ENCODE peak calls at places on chromosomes 1 and 21, in seven cellular contexts. L, T, I, Z, F, X and A are unnamed samples.

GRCh38 chr1:51302270-51302669 is 28.1 kb downstream of the TTC39A start:
- DNase-seq in I (no peak), L (no peak), F (no peak), X (no peak), T (no peak), Z (no peak), A (no peak)

GRCh38 chr1:199084293-199084692 is 445.5 kb downstream of the PTPRC start:
- DNase-seq in L (peak), X (no peak), Z (no peak), I (no peak), T (peak), F (no peak), A (no peak)

GRCh38 chr1:187070076-187070475 is 241.3 kb downstream of the PLA2G4A start:
- DNase-seq in X (no peak), L (no peak), Z (peak), T (no peak), F (no peak), I (peak), A (no peak)

GRCh38 chr1:189211742-189212141 is 1265.9 kb downstream of the BRINP3 start:
- DNase-seq in L (no peak), F (no peak), T (no peak), X (no peak), I (no peak), Z (peak), A (peak)

GRCh38 chr1:112714313-112715263 is 544 bp downstream of the PPM1J start:
- DNase-seq in L (no peak), I (no peak), T (no peak), F (peak), Z (no peak), X (peak), A (no peak)

GRCh38 chr1:26838474-26839338 is 12.2 kb downstream of the ZDHHC18 start:
- DNase-seq in T (peak), X (no peak), F (no peak), L (no peak), Z (peak), I (no peak), A (no peak)

GRCh38 chr1:110556471-110556807 is 37.5 kb upstream of the KCNA10 start:
- DNase-seq in L (no peak), X (no peak), Z (no peak), F (no peak), I (no peak), T (no peak), A (no peak)

GRCh38 chr1:40848530-40849189 is 13.5 kb downstream of the CITED4 start:
- DNase-seq in Z (peak), F (peak), X (peak), L (peak), T (peak), I (peak), A (no peak)

GRCh38 chr1:225318706-225319575 is 108.9 kb downstream of the LBR start:
- DNase-seq in T (peak), X (no peak), Z (peak), I (peak), F (peak), L (peak), A (no peak)

GRCh38 chr1:47330212-47330611 is 3.4 kb upstream of the CMPK1 start:
- DNase-seq in L (no peak), F (no peak), I (no peak), X (no peak), T (no peak), Z (no peak), A (no peak)

GRCh38 chr1:41609166-41609883 is 124.8 kb upstream of the EDN2 start:
- DNase-seq in I (no peak), F (no peak), X (no peak), L (no peak), Z (no peak), T (no peak), A (no peak)

GRCh38 chr1:70486676-70487470 is 75.8 kb downstream of the CTH start:
- DNase-seq in X (no peak), Z (peak), F (no peak), I (peak), L (peak), T (no peak), A (peak)

GRCh38 chr1:198611219-198611618 is 27.6 kb upstream of the PTPRC start:
- DNase-seq in T (no peak), I (no peak), F (no peak), L (no peak), X (no peak), Z (no peak), A (no peak)

GRCh38 chr1:100308777-100309176 is 42.8 kb downstream of the RTCA start:
- DNase-seq in L (no peak), X (no peak), I (no peak), T (no peak), F (no peak), Z (peak), A (peak)

GRCh38 chr1:20095564-20096434 is 23.5 kb downstream of the PLA2G2D start:
- DNase-seq in T (no peak), Z (no peak), L (no peak), X (no peak), F (no peak), I (no peak), A (no peak)

GRCh38 chr1:116988248-116988647 is 13.3 kb upstream of the CD101 start:
- DNase-seq in T (no peak), X (no peak), F (no peak), Z (no peak), I (peak), L (peak), A (no peak)

GRCh38 chr1:5649795-5650194 is 342.4 kb downstream of the NPHP4 start:
- DNase-seq in T (no peak), X (no peak), Z (no peak), I (no peak), L (no peak), F (no peak), A (no peak)

GRCh38 chr1:22773981-22774471 is 63.4 kb downstream of the EPHB2 start:
- DNase-seq in I (no peak), Z (no peak), L (no peak), F (no peak), X (peak), T (no peak), A (no peak)

GRCh38 chr1:71273326-71273725 is 192.5 kb upstream of the ZRANB2 start:
- DNase-seq in T (no peak), L (no peak), X (no peak), F (no peak), Z (no peak), I (no peak), A (no peak)

GRCh38 chr1:4969556-4970129 is 315.2 kb downstream of the AJAP1 start:
- DNase-seq in F (no peak), L (no peak), I (no peak), X (no peak), Z (no peak), T (no peak), A (no peak)

GRCh38 chr1:28196330-28196729 is 19.8 kb upstream of the PTAFR start:
- DNase-seq in X (no peak), I (no peak), L (no peak), Z (no peak), F (no peak), T (no peak), A (no peak)

GRCh38 chr1:36136535-36136934 is 11.5 kb upstream of the COL8A2 start:
- DNase-seq in F (no peak), L (peak), Z (peak), T (no peak), X (peak), I (peak), A (no peak)

GRCh38 chr1:196074182-196074581 is 534.1 kb downstream of the KCNT2 start:
- DNase-seq in T (no peak), L (no peak), I (no peak), F (no peak), X (no peak), Z (no peak), A (no peak)

GRCh38 chr1:39861003-39861402 is 22.3 kb downstream of the TRIT1 start:
- DNase-seq in I (no peak), Z (no peak), L (no peak), T (no peak), X (no peak), F (no peak), A (no peak)

GRCh38 chr1:869499-870244 is 54.1 kb upstream of the SAMD11 start:
- DNase-seq in F (peak), L (no peak), Z (no peak), I (peak), X (peak), T (peak), A (no peak)

GRCh38 chr1:91826248-91826647 is 59.7 kb downstream of the TGFBR3 start:
- DNase-seq in T (no peak), Z (no peak), X (no peak), I (no peak), F (no peak), L (no peak), A (no peak)

GRCh38 chr21:16040601-16041000 is 310.8 kb downstream of the USP25 start:
- DNase-seq in T (no peak), L (peak), F (no peak), X (no peak), Z (peak), I (no peak), A (no peak)

GRCh38 chr1:27318596-27318995 is 3.4 kb upstream of the TMEM222 start:
- DNase-seq in L (no peak), T (no peak), Z (no peak), X (no peak), F (no peak), I (no peak), A (no peak)

GRCh38 chr1:85460555-85461088 is 4.3 kb downstream of the DDAH1 start:
- DNase-seq in Z (no peak), F (no peak), I (no peak), X (no peak), L (no peak), T (no peak), A (no peak)

GRCh38 chr1:110639724-110640386 is 33.7 kb upstream of the KCNA2 start:
- DNase-seq in F (no peak), Z (peak), L (no peak), X (no peak), I (peak), T (no peak), A (no peak)

GRCh38 chr1:24720152-24720551 is 25.1 kb upstream of the CLIC4 start:
- DNase-seq in F (no peak), T (no peak), L (peak), I (peak), Z (no peak), X (peak), A (no peak)

GRCh38 chr1:25109527-25109926 is 122.8 kb downstream of the SYF2 start:
- DNase-seq in F (no peak), X (no peak), L (no peak), T (peak), I (no peak), Z (no peak), A (no peak)

GRCh38 chr1:58308206-58308605 is 238.3 kb downstream of the OMA1 start:
- DNase-seq in X (no peak), Z (no peak), I (no peak), T (no peak), L (no peak), F (no peak), A (no peak)

GRCh38 chr1:1283821-1284220 is 3.6 kb downstream of the SCNN1D start:
- DNase-seq in I (peak), X (no peak), Z (no peak), T (peak), L (no peak), F (peak), A (no peak)